ENCODE peak calls at places on chromosome 4, in ten cellular contexts. G, D, M, P, R, A, H, V, Z and S are unnamed samples.

GRCh38 chr4:84866295-84866694 is 100.2 kb downstream of the WDFY3 start:
- DNase-seq in G (no peak), Z (no peak), H (no peak), M (no peak), R (no peak), V (no peak), P (no peak), A (no peak), D (no peak), S (no peak)

GRCh38 chr4:127410201-127410600 is 222.6 kb upstream of the INTU start:
- DNase-seq in A (no peak), P (no peak), V (no peak), M (no peak), G (no peak), R (peak; percentile 76), H (no peak), Z (no peak), D (no peak), S (no peak)

GRCh38 chr4:64539234-64539849 is 130.1 kb upstream of the TECRL start:
- DNase-seq in V (peak; percentile 57), G (no peak), D (peak; percentile 83), Z (peak; percentile 55), R (peak; percentile 78), M (peak; percentile 61), H (peak; percentile 59), A (peak; percentile 59), P (peak; percentile 57), S (no peak)

GRCh38 chr4:81565137-81565870 is 93.6 kb upstream of the RASGEF1B start:
- DNase-seq in A (peak; percentile 18), V (no peak), M (peak; percentile 85), D (peak; percentile 27), R (no peak), Z (no peak), H (no peak), P (no peak), G (peak; percentile 79), S (no peak)

GRCh38 chr4:8719421-8719820 is 126.9 kb downstream of the CPZ start:
- DNase-seq in Z (no peak), G (no peak), P (no peak), D (no peak), V (no peak), A (no peak), M (no peak), R (no peak), H (no peak), S (no peak)

GRCh38 chr4:53064609-53065008 is 202.5 kb downstream of the RASL11B start:
- DNase-seq in P (no peak), G (no peak), Z (no peak), H (no peak), A (no peak), V (no peak), D (no peak), M (no peak), R (no peak), S (no peak)

GRCh38 chr4:7945709-7946380 is 6.2 kb upstream of the AFAP1 start:
- DNase-seq in A (no peak), P (no peak), G (no peak), V (no peak), M (no peak), H (no peak), D (no peak), Z (no peak), R (no peak), S (no peak)

GRCh38 chr4:55411621-55412020 is 15.9 kb downstream of the TMEM165 start:
- DNase-seq in G (no peak), P (no peak), R (no peak), M (no peak), A (peak; percentile 36), H (no peak), Z (peak; percentile 20), V (no peak), D (peak; percentile 23), S (no peak)

GRCh38 chr4:6379787-6380745 is 92.3 kb downstream of the PPP2R2C start:
- DNase-seq in A (no peak), H (no peak), Z (no peak), V (no peak), P (no peak), R (no peak), M (no peak), G (no peak), D (no peak), S (no peak)

GRCh38 chr4:175427751-175428150 is 384.3 kb downstream of the GPM6A start:
- DNase-seq in H (no peak), P (no peak), A (no peak), D (no peak), M (no peak), R (no peak), G (no peak), V (no peak), Z (no peak), S (no peak)

GRCh38 chr4:185256444-185256843 is 47.0 kb downstream of the SNX25 start:
- DNase-seq in H (no peak), R (no peak), Z (peak; percentile 67), P (no peak), M (no peak), D (peak; percentile 65), V (no peak), G (no peak), A (peak; percentile 76), S (no peak)